ENCODE peak calls at places on chromosomes 6 and 20, in seven cellular contexts. One of them, this sample, is unnamed.

GRCh38 chr20:62824476-62825287 is 7.8 kb downstream of the COL9A3 start:
- DNase-seq in EH: peak; percentile 54
- DNase-seq in iPS-NIHi11: peak; percentile 85
- DNase-seq in GM12878: no peak
- DNase-seq in nucleus accumbens: no peak
- DNase-seq in foreskin fibroblast: no peak
- DNase-seq in neuronal stem cell: no peak
- DNase-seq in this sample: no peak

GRCh38 chr6:55812509-55812908 is 62.9 kb downstream of the BMP5 start:
- DNase-seq in iPS-NIHi11: no peak
- DNase-seq in foreskin fibroblast: no peak
- DNase-seq in EH: no peak
- DNase-seq in neuronal stem cell: no peak
- DNase-seq in nucleus accumbens: no peak
- DNase-seq in GM12878: no peak
- DNase-seq in this sample: no peak

GRCh38 chr6:44067073-44067759 is 60.0 kb downstream of the MRPL14 start:
- DNase-seq in neuronal stem cell: no peak
- DNase-seq in GM12878: no peak
- DNase-seq in foreskin fibroblast: no peak
- DNase-seq in nucleus accumbens: no peak
- DNase-seq in iPS-NIHi11: no peak
- DNase-seq in EH: no peak
- DNase-seq in this sample: no peak

GRCh38 chr6:55659304-55659703 is 80.3 kb upstream of the HMGCLL1 start:
- DNase-seq in nucleus accumbens: no peak
- DNase-seq in iPS-NIHi11: no peak
- DNase-seq in EH: no peak
- DNase-seq in neuronal stem cell: no peak
- DNase-seq in foreskin fibroblast: no peak
- DNase-seq in GM12878: no peak
- DNase-seq in this sample: no peak

GRCh38 chr6:15996030-15996429 is 132.9 kb upstream of the MYLIP start:
- DNase-seq in iPS-NIHi11: no peak
- DNase-seq in nucleus accumbens: no peak
- DNase-seq in foreskin fibroblast: peak; percentile 6
- DNase-seq in EH: peak; percentile 4
- DNase-seq in neuronal stem cell: no peak
- DNase-seq in GM12878: no peak
- DNase-seq in this sample: no peak

GRCh38 chr6:80641591-80641990 is 535.1 kb downstream of the BCKDHB start:
- DNase-seq in GM12878: no peak
- DNase-seq in EH: peak; percentile 62
- DNase-seq in foreskin fibroblast: no peak
- DNase-seq in iPS-NIHi11: no peak
- DNase-seq in nucleus accumbens: no peak
- DNase-seq in neuronal stem cell: no peak
- DNase-seq in this sample: peak; percentile 14

GRCh38 chr6:33692078-33692759 is 19.3 kb downstream of the UQCC2 start:
- DNase-seq in nucleus accumbens: no peak
- DNase-seq in GM12878: no peak
- DNase-seq in iPS-NIHi11: peak; percentile 64
- DNase-seq in EH: peak; percentile 80
- DNase-seq in neuronal stem cell: no peak
- DNase-seq in foreskin fibroblast: peak; percentile 68
- DNase-seq in this sample: peak; percentile 27

GRCh38 chr6:170085475-170086401 is 205.1 kb downstream of the DLL1 start:
- DNase-seq in iPS-NIHi11: peak; percentile 11
- DNase-seq in nucleus accumbens: no peak
- DNase-seq in neuronal stem cell: no peak
- DNase-seq in EH: no peak
- DNase-seq in foreskin fibroblast: no peak
- DNase-seq in GM12878: no peak
- DNase-seq in this sample: no peak

GRCh38 chr6:146543940-146544661 is 468 bp downstream of the RAB32 start:
- DNase-seq in foreskin fibroblast: peak; percentile 37
- DNase-seq in EH: peak; percentile 74
- DNase-seq in neuronal stem cell: peak; percentile 27
- DNase-seq in nucleus accumbens: peak; percentile 38
- DNase-seq in GM12878: no peak
- DNase-seq in iPS-NIHi11: peak; percentile 30
- DNase-seq in this sample: peak; percentile 64

GRCh38 chr6:15614277-15614676 is 48.6 kb downstream of the DTNBP1 start:
- DNase-seq in GM12878: no peak
- DNase-seq in neuronal stem cell: no peak
- DNase-seq in nucleus accumbens: no peak
- DNase-seq in foreskin fibroblast: no peak
- DNase-seq in EH: no peak
- DNase-seq in iPS-NIHi11: no peak
- DNase-seq in this sample: no peak

GRCh38 chr6:35568967-35569606 is 56.4 kb upstream of the TULP1 start:
- DNase-seq in nucleus accumbens: no peak
- DNase-seq in EH: peak; percentile 20
- DNase-seq in foreskin fibroblast: peak; percentile 36
- DNase-seq in neuronal stem cell: no peak
- DNase-seq in GM12878: no peak
- DNase-seq in iPS-NIHi11: peak; percentile 69
- DNase-seq in this sample: no peak

GRCh38 chr20:3932277-3933073 is 43.3 kb downstream of the PANK2 start:
- DNase-seq in foreskin fibroblast: no peak
- DNase-seq in GM12878: no peak
- DNase-seq in neuronal stem cell: no peak
- DNase-seq in iPS-NIHi11: no peak
- DNase-seq in EH: peak; percentile 65
- DNase-seq in nucleus accumbens: no peak
- DNase-seq in this sample: peak; percentile 41